ENCODE peak calls at places on chromosomes 2 and 18, in ten cellular contexts. Y, Z, T, O, J, Q, R, A, X and L are unnamed samples.

GRCh38 chr2:230942371-230942770 is 17.3 kb upstream of the GPR55 start:
- DNase-seq in Y (no peak), Z (no peak), T (no peak), O (no peak), J (no peak), Q (no peak), R (no peak), A (no peak), X (no peak), L (no peak)

GRCh38 chr2:27162151-27163121 is 13.6 kb downstream of the TCF23 start:
- DNase-seq in Y (no peak), Z (no peak), T (no peak), O (no peak), J (no peak), Q (no peak), R (peak), A (no peak), X (no peak), L (no peak)

GRCh38 chr2:70328921-70329561 is 27.2 kb upstream of the FAM136A start:
- DNase-seq in Y (no peak), Z (no peak), T (no peak), O (no peak), J (peak), Q (no peak), R (no peak), A (no peak), X (no peak), L (peak)

GRCh38 chr2:9488583-9489547 is 14.5 kb downstream of the IAH1 start:
- DNase-seq in Y (no peak), Z (no peak), T (no peak), O (peak), J (no peak), Q (no peak), R (no peak), A (no peak), X (no peak), L (no peak)

GRCh38 chr2:85811173-85811849 is 57.5 kb downstream of the ATOH8 start:
- DNase-seq in Y (no peak), Z (no peak), T (peak), O (peak), J (no peak), Q (no peak), R (no peak), A (peak), X (no peak), L (peak)

GRCh38 chr2:60560734-60561649 is 7.5 kb upstream of the BCL11A start:
- DNase-seq in Y (no peak), Z (peak), T (no peak), O (no peak), J (no peak), Q (no peak), R (no peak), A (peak), X (no peak), L (no peak)

GRCh38 chr2:10091182-10091932 is 11.1 kb upstream of the CYS1 start:
- DNase-seq in Y (no peak), Z (no peak), T (peak), O (no peak), J (no peak), Q (no peak), R (no peak), A (no peak), X (peak), L (peak)

GRCh38 chr2:129067070-129067469 is 748.4 kb upstream of the HS6ST1 start:
- DNase-seq in Y (no peak), Z (no peak), T (no peak), O (no peak), J (no peak), Q (no peak), R (no peak), A (no peak), X (no peak), L (no peak)

GRCh38 chr2:86368181-86368824 is 30.9 kb upstream of the REEP1 start:
- DNase-seq in Y (peak), Z (peak), T (peak), O (peak), J (no peak), Q (no peak), R (peak), A (peak), X (peak), L (peak)

GRCh38 chr2:48312126-48312525 is 217.8 kb upstream of the STON1 start:
- DNase-seq in Y (no peak), Z (no peak), T (no peak), O (no peak), J (no peak), Q (no peak), R (no peak), A (no peak), X (no peak), L (no peak)

GRCh38 chr18:13530879-13531387 is 195.4 kb downstream of the FAM210A start:
- DNase-seq in Y (no peak), Z (peak), T (peak), O (peak), J (no peak), Q (no peak), R (peak), A (peak), X (no peak), L (no peak)

GRCh38 chr2:42567389-42567788 is 1.0 kb upstream of the MTA3 start:
- DNase-seq in Y (no peak), Z (peak), T (no peak), O (peak), J (no peak), Q (no peak), R (peak), A (peak), X (no peak), L (no peak)

GRCh38 chr18:48931680-48932461 is 18.9 kb downstream of the SMAD7 start:
- DNase-seq in Y (no peak), Z (no peak), T (peak), O (no peak), J (no peak), Q (no peak), R (no peak), A (peak), X (no peak), L (no peak)

GRCh38 chr2:15606481-15607441 is 15.1 kb downstream of the DDX1 start:
- DNase-seq in Y (no peak), Z (no peak), T (no peak), O (no peak), J (no peak), Q (no peak), R (no peak), A (no peak), X (no peak), L (no peak)

GRCh38 chr2:151880586-151880985 is 52.4 kb upstream of the ARL5A start:
- DNase-seq in Y (no peak), Z (no peak), T (no peak), O (no peak), J (no peak), Q (no peak), R (no peak), A (no peak), X (no peak), L (no peak)

GRCh38 chr2:181354626-181355025 is 102.6 kb upstream of the ITGA4 start:
- DNase-seq in Y (no peak), Z (no peak), T (no peak), O (peak), J (no peak), Q (no peak), R (peak), A (peak), X (no peak), L (no peak)

GRCh38 chr18:7586379-7586778 is 19.3 kb downstream of the PTPRM start:
- DNase-seq in Y (no peak), Z (no peak), T (no peak), O (no peak), J (no peak), Q (no peak), R (no peak), A (no peak), X (no peak), L (no peak)

GRCh38 chr2:11930211-11930761 is 183.9 kb downstream of the LPIN1 start:
- DNase-seq in Y (no peak), Z (no peak), T (no peak), O (peak), J (no peak), Q (no peak), R (peak), A (peak), X (no peak), L (peak)

GRCh38 chr2:108364676-108365297 is 13.0 kb upstream of the SULT1C4 start:
- DNase-seq in Y (no peak), Z (no peak), T (no peak), O (no peak), J (no peak), Q (no peak), R (no peak), A (peak), X (no peak), L (no peak)

GRCh38 chr18:75060185-75060584 is 148.8 kb downstream of the PTGR3 start:
- DNase-seq in Y (no peak), Z (no peak), T (no peak), O (no peak), J (no peak), Q (no peak), R (no peak), A (no peak), X (no peak), L (peak)

GRCh38 chr18:59229681-59230443 is 9.9 kb downstream of the GRP start:
- DNase-seq in Y (no peak), Z (no peak), T (no peak), O (no peak), J (no peak), Q (no peak), R (no peak), A (no peak), X (no peak), L (no peak)

GRCh38 chr2:101842471-101842870 is 145.0 kb downstream of the MAP4K4 start:
- DNase-seq in Y (no peak), Z (no peak), T (no peak), O (no peak), J (no peak), Q (no peak), R (no peak), A (no peak), X (no peak), L (no peak)

GRCh38 chr2:146119586-146119985 is 1599.7 kb upstream of the ZEB2 start:
- DNase-seq in Y (no peak), Z (no peak), T (no peak), O (no peak), J (no peak), Q (no peak), R (no peak), A (no peak), X (no peak), L (no peak)

GRCh38 chr2:221399183-221399582 is 172.9 kb downstream of the EPHA4 start:
- DNase-seq in Y (no peak), Z (no peak), T (no peak), O (no peak), J (no peak), Q (no peak), R (no peak), A (no peak), X (no peak), L (no peak)